ENCODE peak calls at places on chromosomes 6 and 20, in five cellular contexts. One of them, this sample, is unnamed.

GRCh38 chr6:125025164-125025854 is 63.1 kb downstream of the RNF217 start:
- DNase-seq in GM12865: no peak
- DNase-seq in amygdala: no peak
- DNase-seq in cardiac septum: no peak
- DNase-seq in heart left ventricle: no peak
- DNase-seq in this sample: no peak

GRCh38 chr20:40650707-40651106 is 38.3 kb downstream of the MAFB start:
- DNase-seq in GM12865: no peak
- DNase-seq in amygdala: no peak
- DNase-seq in cardiac septum: no peak
- DNase-seq in heart left ventricle: no peak
- DNase-seq in this sample: no peak

GRCh38 chr20:37907677-37908397 is 4.9 kb downstream of the VSTM2L start:
- DNase-seq in GM12865: no peak
- DNase-seq in amygdala: no peak
- DNase-seq in cardiac septum: no peak
- DNase-seq in heart left ventricle: no peak
- DNase-seq in this sample: no peak

GRCh38 chr6:30841644-30842504 is 42.4 kb upstream of the DDR1 start:
- DNase-seq in GM12865: no peak
- DNase-seq in amygdala: no peak
- DNase-seq in cardiac septum: no peak
- DNase-seq in heart left ventricle: no peak
- DNase-seq in this sample: no peak

GRCh38 chr6:143959865-143960264 is 48.2 kb downstream of the PLAGL1 start:
- DNase-seq in GM12865: no peak
- DNase-seq in amygdala: no peak
- DNase-seq in cardiac septum: no peak
- DNase-seq in heart left ventricle: no peak
- DNase-seq in this sample: no peak

GRCh38 chr20:48142258-48142657 is 357.0 kb upstream of the SULF2 start:
- DNase-seq in GM12865: no peak
- DNase-seq in amygdala: no peak
- DNase-seq in cardiac septum: no peak
- DNase-seq in heart left ventricle: no peak
- DNase-seq in this sample: no peak

GRCh38 chr6:44642870-44643522 is 255.5 kb downstream of the CDC5L start:
- DNase-seq in GM12865: peak
- DNase-seq in amygdala: no peak
- DNase-seq in cardiac septum: no peak
- DNase-seq in heart left ventricle: no peak
- DNase-seq in this sample: no peak

GRCh38 chr6:14674867-14675648 is 557.5 kb downstream of the CD83 start:
- DNase-seq in GM12865: no peak
- DNase-seq in amygdala: no peak
- DNase-seq in cardiac septum: no peak
- DNase-seq in heart left ventricle: no peak
- DNase-seq in this sample: no peak

GRCh38 chr6:37131104-37131959 is 38.6 kb upstream of the PIM1 start:
- DNase-seq in GM12865: no peak
- DNase-seq in amygdala: peak
- DNase-seq in cardiac septum: peak
- DNase-seq in heart left ventricle: peak
- DNase-seq in this sample: no peak

GRCh38 chr6:167796668-167797031 is 30.1 kb upstream of the AFDN start:
- DNase-seq in GM12865: no peak
- DNase-seq in amygdala: no peak
- DNase-seq in cardiac septum: no peak
- DNase-seq in heart left ventricle: no peak
- DNase-seq in this sample: no peak